ENCODE peak calls at places on chromosomes 4 and X, in eight cellular contexts. S is right lobe of liver, D is neural crest cell, I is kidney, W is endodermal cell, B is PC-9, H is nephron progenitor cell, J is fibroblast of mammary gland. V is an unnamed sample.
A peak's percentile ranks its signal among the peaks of the same experiment; 100 is the strongest.

GRCh38 chr4:25827897-25828296 is 34.9 kb downstream of the SEL1L3 start:
- DNase-seq in S (no peak), D (no peak), I (no peak), W (no peak), B (no peak), H (no peak), J (no peak), V (no peak)

GRCh38 chr4:140049024-140049923 is 104.7 kb downstream of the MAML3 start:
- DNase-seq in S (peak; percentile 54), D (peak; percentile 32), I (no peak), W (peak; percentile 91), B (peak; percentile 59), H (peak; percentile 50), J (peak; percentile 49), V (peak; percentile 26)

GRCh38 chrX:63761639-63762038 is 23.4 kb downstream of the ARHGEF9 start:
- DNase-seq in S (no peak), D (no peak), I (no peak), W (no peak), B (no peak), H (no peak), J (no peak), V (no peak)

GRCh38 chr4:183989471-183989870 is 84.4 kb downstream of the STOX2 start:
- DNase-seq in S (no peak), D (no peak), I (no peak), W (no peak), B (no peak), H (no peak), J (peak; percentile 67), V (no peak)

GRCh38 chr4:25810815-25811690 is 51.7 kb downstream of the SEL1L3 start:
- DNase-seq in S (no peak), D (no peak), I (no peak), W (peak; percentile 51), B (no peak), H (no peak), J (peak; percentile 72), V (no peak)

GRCh38 chr4:184747034-184747830 is 13.3 kb upstream of the CENPU start:
- DNase-seq in S (peak; percentile 90), D (no peak), I (no peak), W (peak; percentile 65), B (peak; percentile 86), H (no peak), J (no peak), V (peak; percentile 23)

GRCh38 chr4:93334003-93334402 is 494.6 kb upstream of the ATOH1 start:
- DNase-seq in S (no peak), D (no peak), I (no peak), W (no peak), B (no peak), H (no peak), J (no peak), V (no peak)

GRCh38 chrX:73683236-73683859 is 120.4 kb downstream of the CHIC1 start:
- DNase-seq in S (no peak), D (no peak), I (no peak), W (no peak), B (no peak), H (no peak), J (peak; percentile 79), V (no peak)

GRCh38 chr4:128386761-128387599 is 99.4 kb upstream of the PGRMC2 start:
- DNase-seq in S (peak; percentile 85), D (no peak), I (peak; percentile 97), W (peak; percentile 68), B (peak; percentile 77), H (peak; percentile 36), J (peak; percentile 98), V (peak; percentile 59)

GRCh38 chr4:15779789-15780188 is 1.7 kb downstream of the CD38 start:
- DNase-seq in S (no peak), D (no peak), I (no peak), W (no peak), B (no peak), H (no peak), J (no peak), V (no peak)

GRCh38 chr4:15778742-15779231 is 659 bp downstream of the CD38 start:
- DNase-seq in S (peak; percentile 70), D (no peak), I (no peak), W (no peak), B (no peak), H (peak; percentile 33), J (no peak), V (peak; percentile 62)

GRCh38 chr4:15777697-15778096 is 431 bp upstream of the CD38 start:
- DNase-seq in S (no peak), D (no peak), I (no peak), W (no peak), B (no peak), H (no peak), J (no peak), V (no peak)

GRCh38 chr4:15778191-15778741 is at the start of gene CD38:
- DNase-seq in S (peak; percentile 63), D (peak; percentile 9), I (peak; percentile 79), W (peak; percentile 78), B (no peak), H (peak; percentile 47), J (no peak), V (peak; percentile 14)

DNA sequence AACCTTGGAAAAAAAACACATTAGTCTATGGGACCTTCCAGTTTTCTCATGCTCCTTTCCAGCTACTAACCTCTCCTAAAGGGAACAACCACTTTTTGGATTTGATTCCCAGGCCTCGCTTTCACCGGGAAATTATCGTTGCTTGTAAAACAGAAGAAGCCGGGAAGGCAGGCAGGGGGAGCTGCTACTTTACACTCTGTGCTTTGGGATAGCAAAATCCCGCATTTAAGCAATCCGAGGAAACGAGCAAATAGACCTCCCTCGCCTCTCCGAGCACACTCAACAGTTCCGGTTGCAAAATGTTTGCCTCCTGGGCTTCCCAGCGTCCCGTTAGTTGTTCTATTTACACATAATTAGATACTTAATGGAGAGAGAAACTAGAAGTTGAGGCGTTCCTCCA is 1.2 kb downstream of the CD38 start:
- DNase-seq in S (peak; percentile 74), D (peak; percentile 13), I (no peak), W (peak; percentile 75), B (no peak), H (peak; percentile 32), J (peak; percentile 63), V (peak; percentile 21)
- TF ChIP-seq CTCF in S (peak; percentile 44), D (peak; percentile 35), I (peak; percentile 16), W (peak; percentile 64), B (no peak), H (no peak), J (peak; percentile 55), V (no peak)

GRCh38 chr4:99149620-99150019 is 5.5 kb upstream of the ADH4 start:
- DNase-seq in S (no peak), D (no peak), I (no peak), W (no peak), B (no peak), H (no peak), J (no peak), V (no peak)
- TF ChIP-seq CTCF in S (no peak), D (no peak), I (no peak), W (no peak), B (no peak), H (no peak), J (no peak), V (no peak)

DNA sequence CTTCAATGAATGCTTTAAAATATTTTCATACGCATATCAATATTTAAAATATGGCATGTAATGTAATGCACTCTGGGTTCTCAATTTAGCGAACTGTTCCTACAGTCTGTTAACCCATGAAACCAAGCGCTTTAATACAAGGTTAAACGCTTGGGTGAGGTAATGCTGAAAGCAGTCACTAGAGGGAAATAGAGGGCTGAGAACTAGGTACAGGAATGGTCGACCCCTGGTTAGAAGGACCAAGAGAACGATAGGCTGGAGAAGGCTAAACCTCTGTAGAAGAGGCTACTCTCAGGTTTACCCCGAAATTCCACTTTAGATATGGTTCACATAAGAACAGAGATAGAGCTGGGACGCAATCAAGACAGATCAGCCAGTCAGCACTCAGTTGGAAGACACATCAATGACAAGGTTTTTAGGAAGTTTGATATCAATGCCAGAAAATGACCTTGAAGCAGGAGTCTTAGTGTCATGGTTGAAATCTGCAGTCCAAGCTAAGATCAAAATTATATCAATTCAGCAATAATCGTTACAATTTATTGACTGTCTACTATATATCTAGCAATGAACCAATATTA is 26.9 kb downstream of the ARSJ start:
- DNase-seq in S (no peak), D (peak; percentile 45), I (no peak), W (peak; percentile 80), B (no peak), H (peak; percentile 32), J (peak; percentile 66), V (peak; percentile 48)
- TF ChIP-seq CTCF in S (peak; percentile 73), D (peak; percentile 83), I (peak; percentile 84), W (peak; percentile 91), B (peak; percentile 57), H (peak; percentile 81), J (peak; percentile 75), V (peak; percentile 73)

DNA sequence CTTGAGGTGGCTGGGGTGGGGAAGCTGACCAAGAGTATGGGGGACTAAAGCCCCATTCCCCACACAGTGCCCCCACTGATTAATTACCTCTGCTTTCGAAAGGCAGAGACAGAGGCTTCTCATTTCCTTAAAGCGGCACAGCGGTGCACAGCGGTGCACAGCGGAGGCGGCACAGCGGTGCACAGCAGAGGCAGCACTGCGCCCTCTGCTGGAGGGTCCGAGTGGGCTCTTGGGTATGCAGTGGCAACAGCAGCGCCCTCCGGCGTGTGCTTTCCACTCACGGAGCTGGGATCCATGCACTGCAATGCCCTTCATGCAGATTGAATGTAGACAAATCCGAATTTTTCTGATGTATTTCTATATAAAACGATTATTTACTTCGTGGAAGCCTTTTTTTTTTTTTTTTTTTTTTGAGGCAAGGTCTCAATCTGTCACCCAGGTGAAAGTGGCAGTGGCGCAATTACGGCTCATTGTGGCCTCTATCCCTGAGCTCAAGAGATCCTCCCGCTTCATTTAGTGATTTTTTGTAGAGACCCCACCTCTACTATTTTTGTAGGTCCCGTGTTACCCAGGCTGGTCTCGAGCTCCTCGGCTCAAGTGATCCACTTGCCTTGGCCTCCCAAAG is 19.7 kb upstream of the PRPS2 start:
- DNase-seq in S (peak; percentile 40), D (peak; percentile 50), I (no peak), W (peak; percentile 86), B (no peak), H (peak; percentile 64), J (peak; percentile 54), V (peak; percentile 79)
- TF ChIP-seq CTCF in S (peak; percentile 55), D (peak; percentile 71), I (peak; percentile 22), W (peak; percentile 90), B (peak; percentile 67), H (peak; percentile 68), J (peak; percentile 68), V (peak; percentile 88)

GRCh38 chr4:102610007-102610406 is 108.8 kb downstream of the NFKB1 start:
- DNase-seq in S (no peak), D (no peak), I (no peak), W (no peak), B (no peak), H (no peak), J (peak; percentile 24), V (no peak)
- TF ChIP-seq CTCF in S (peak; percentile 27), D (peak; percentile 28), I (no peak), W (no peak), B (no peak), H (no peak), J (peak; percentile 47), V (no peak)

GRCh38 chrX:153924149-153924861 is 1.8 kb downstream of the ARHGAP4 start:
- DNase-seq in S (no peak), D (no peak), I (peak; percentile 75), W (no peak), B (no peak), H (no peak), J (peak; percentile 33), V (no peak)
- TF ChIP-seq CTCF in S (peak; percentile 9), D (peak; percentile 37), I (peak; percentile 5), W (peak; percentile 47), B (peak; percentile 32), H (no peak), J (peak; percentile 8), V (no peak)

DNA sequence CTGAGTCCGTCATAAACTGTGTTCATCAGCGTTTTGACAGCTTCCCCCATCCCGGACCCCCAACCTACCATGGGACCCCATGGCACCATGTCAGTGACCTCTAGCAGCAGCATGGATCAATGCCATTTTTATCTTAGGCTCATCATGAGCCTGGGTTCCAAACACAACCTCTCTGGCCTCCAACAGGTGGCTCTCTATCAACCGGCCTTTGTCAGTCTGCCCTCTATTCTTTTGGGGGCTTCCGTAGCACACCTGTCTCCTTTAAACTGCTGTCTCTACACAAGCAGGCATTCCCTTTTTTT is 716 bp upstream of the TMEM150C start:
- DNase-seq in S (no peak), D (no peak), I (peak; percentile 45), W (peak; percentile 57), B (no peak), H (peak; percentile 5), J (no peak), V (no peak)
- TF ChIP-seq CTCF in S (no peak), D (no peak), I (no peak), W (no peak), B (no peak), H (no peak), J (no peak), V (no peak)

V was measured in Calu3.